ENCODE peak calls at places on chromosome 13, in six cellular contexts. M, S, F, O, E and J are unnamed samples.

GRCh38 chr13:86087241-86087640 is 288.0 kb upstream of the SLITRK6 start:
- DNase-seq in E (no peak), F (no peak), M (no peak), S (no peak), O (no peak), J (no peak)

GRCh38 chr13:40530961-40531360 is 135.5 kb downstream of the FOXO1 start:
- DNase-seq in O (no peak), F (no peak), M (no peak), S (no peak), E (no peak), J (no peak)

GRCh38 chr13:95304446-95304845 is 3.2 kb upstream of the ABCC4 start:
- DNase-seq in S (no peak), F (no peak), E (no peak), O (no peak), M (no peak), J (no peak)

GRCh38 chr13:24511019-24511823 is 1.4 kb downstream of the PARP4 start:
- DNase-seq in O (peak; percentile 55), S (peak; percentile 91), M (no peak), F (no peak), E (peak; percentile 38), J (peak; percentile 97)

GRCh38 chr13:108266316-108266936 is 3.1 kb upstream of the TNFSF13B start:
- DNase-seq in M (no peak), S (no peak), O (no peak), F (no peak), E (no peak), J (no peak)

GRCh38 chr13:66994097-66994496 is 236.0 kb downstream of the PCDH9 start:
- DNase-seq in M (peak; percentile 65), S (peak; percentile 52), E (peak; percentile 85), F (peak; percentile 51), O (no peak), J (peak; percentile 76)

GRCh38 chr13:38265135-38265497 is 84.5 kb upstream of the UFM1 start:
- DNase-seq in F (no peak), M (no peak), O (no peak), S (no peak), E (no peak), J (no peak)

GRCh38 chr13:112446347-112446861 is 70.2 kb downstream of the SPACA7 start:
- DNase-seq in O (no peak), M (no peak), F (no peak), E (peak; percentile 18), S (no peak), J (no peak)

GRCh38 chr13:31162151-31163008 is 676 bp upstream of the HSPH1 start:
- DNase-seq in O (peak; percentile 95), E (peak; percentile 98), F (peak; percentile 84), M (peak; percentile 95), S (peak; percentile 99), J (peak; percentile 99)

GRCh38 chr13:90757127-90757680 is 590.3 kb upstream of the MIR17HG start:
- DNase-seq in E (no peak), O (no peak), S (no peak), M (no peak), F (no peak), J (no peak)

GRCh38 chr13:33910267-33910666 is 92.3 kb downstream of the RFC3 start:
- DNase-seq in M (no peak), O (no peak), S (no peak), E (no peak), F (no peak), J (no peak)

GRCh38 chr13:99658266-99658991 is 157.2 kb downstream of the TM9SF2 start:
- DNase-seq in M (peak; percentile 65), S (peak; percentile 25), O (no peak), E (peak; percentile 81), F (no peak), J (peak; percentile 58)

DNA sequence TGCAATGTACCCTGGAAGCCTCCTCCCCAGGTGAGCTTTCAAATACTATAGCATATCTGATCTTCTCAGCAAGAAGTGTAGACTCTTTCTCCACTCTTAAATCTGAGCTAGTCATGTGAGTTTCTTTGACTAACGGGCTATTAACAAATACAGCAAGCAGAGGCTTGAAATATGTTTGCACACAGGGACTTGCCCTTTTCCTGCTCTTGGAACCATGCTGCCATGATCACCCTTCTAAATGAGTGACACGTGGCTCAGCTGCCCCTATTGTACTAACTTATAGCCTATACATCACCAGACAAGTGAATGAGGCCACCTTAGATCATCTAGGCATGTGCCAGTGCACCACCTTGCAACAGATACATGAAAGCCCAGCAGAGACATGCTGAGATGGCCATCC is 13.3 kb upstream of the SUCLA2 start:
- DNase-seq in M (no peak), F (no peak), O (no peak), S (no peak), E (no peak), J (no peak)
- H3K14ac ChIP-seq in M (no peak overlapping the region), F (no peak overlapping the region), O (no peak overlapping the region), S (no peak overlapping the region), E (no peak overlapping the region), J (no peak overlapping the region)

DNA sequence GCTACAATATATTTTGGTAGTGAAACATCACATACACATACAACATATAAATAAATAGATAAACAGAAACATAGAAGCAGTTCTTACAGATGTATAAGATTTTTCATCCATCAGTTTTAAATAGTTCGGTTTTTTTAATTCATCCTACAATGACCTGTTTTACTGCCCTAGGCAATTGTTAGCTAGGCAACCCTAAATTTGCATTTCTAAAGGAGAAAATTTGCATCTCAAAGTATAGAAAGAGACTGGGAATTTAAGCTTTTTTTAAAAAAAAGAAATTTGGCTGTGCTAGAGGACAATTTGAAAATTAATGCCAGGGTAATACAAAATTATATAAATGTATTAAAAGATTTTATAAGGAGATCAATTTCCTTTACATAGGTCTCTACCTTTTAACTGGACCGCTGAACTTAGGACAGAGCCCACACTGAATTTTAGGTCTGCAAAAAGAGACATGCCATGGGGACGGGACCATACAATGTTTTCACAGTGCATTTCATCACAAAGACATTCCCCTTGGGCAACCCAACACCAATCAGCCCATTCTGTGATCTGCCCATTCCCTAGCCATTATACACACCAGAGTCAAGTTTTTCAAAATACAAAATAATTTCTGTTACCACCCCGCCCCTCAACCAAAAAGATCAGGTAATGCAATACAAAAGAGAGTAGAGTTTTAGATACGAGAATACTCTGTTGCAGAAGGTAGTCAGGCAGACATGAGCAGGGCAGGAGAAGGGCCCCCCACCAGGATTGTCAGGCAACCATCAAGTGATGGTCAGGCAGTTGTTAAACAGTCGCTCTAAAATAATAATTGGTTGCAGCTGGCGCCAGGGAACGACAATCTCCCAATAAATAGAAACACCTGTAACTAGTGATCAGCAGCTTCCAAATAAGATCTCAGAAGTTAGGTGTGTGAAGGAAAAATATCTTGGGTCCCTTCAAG is 299.8 kb upstream of the SGCG start:
- DNase-seq in E (peak; percentile 57), F (no peak), O (no peak), M (no peak), S (no peak), J (no peak)
- H3K4ac ChIP-seq in E (peak overlapping the region; percentile 75), F (peak overlapping the region; percentile 69), O (no peak overlapping the region), M (no peak overlapping the region), S (no peak overlapping the region), J (no peak overlapping the region)

DNA sequence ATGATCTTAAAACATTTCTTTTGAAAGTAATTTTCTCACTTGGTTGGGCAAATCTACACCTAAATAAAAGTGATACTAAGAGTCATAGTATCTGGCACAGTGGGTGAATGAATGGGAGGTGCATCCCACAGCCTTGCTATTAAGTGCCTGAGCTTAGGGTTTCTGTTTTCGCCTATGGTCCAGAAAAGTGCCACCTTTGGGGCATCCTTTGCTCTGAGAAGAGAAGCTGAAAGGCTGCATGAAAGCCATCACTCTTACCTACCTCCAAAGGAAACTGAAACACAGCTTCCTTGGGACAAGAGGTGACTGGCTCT is 55.6 kb upstream of the AKAP11 start:
- DNase-seq in O (no peak), M (no peak), E (no peak), S (no peak), F (no peak), J (no peak)
- H4K91ac ChIP-seq in O (no peak overlapping the region), M (no peak overlapping the region), E (no peak overlapping the region), S (no peak overlapping the region), F (no peak overlapping the region), J (no peak overlapping the region)

GRCh38 chr13:58879114-58879513 is 1247.6 kb downstream of the PCDH17 start:
- DNase-seq in O (no peak), E (no peak), F (no peak), M (no peak), S (no peak), J (no peak)
- H3K14ac ChIP-seq in O (no peak overlapping the region), E (no peak overlapping the region), F (no peak overlapping the region), M (no peak overlapping the region), S (no peak overlapping the region), J (no peak overlapping the region)

DNA sequence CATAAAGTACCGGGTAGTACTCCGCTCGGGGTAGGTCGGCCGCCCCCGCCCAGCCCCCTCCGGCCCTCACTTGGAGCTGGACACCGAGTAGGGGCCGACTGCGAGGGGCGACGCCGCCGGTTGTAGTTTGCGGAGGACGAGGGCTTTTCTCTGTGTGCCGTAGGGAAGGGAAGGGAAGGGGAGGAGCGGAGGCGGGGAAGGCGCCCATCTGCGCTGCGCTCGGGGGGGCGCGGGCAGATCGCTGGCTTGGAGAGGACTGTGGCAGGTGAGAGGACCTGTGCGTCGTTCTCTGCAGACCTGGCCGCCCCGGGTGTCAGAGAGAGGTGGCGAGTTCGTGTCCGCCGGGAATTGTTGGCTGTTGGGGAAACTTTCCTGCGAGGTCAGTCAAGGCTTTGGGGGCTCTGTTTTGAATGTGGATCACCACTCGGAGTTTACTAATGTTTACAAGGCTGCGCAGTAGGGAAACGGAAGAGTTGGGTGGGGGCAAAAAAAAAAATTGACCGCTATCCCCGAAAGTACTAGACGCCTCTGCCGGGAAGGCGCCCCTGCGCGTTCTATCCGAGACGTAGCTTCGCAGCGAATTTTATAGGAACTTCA is 1.4 kb downstream of the ING1 start:
- DNase-seq in F (no peak), S (peak; percentile 25), M (peak; percentile 35), E (peak; percentile 63), O (peak; percentile 73), J (no peak)
- H3K4ac ChIP-seq in F (no peak overlapping the region), S (peak overlapping the region; percentile 79), M (no peak overlapping the region), E (no peak overlapping the region), O (peak overlapping the region; percentile 86), J (no peak overlapping the region)

DNA sequence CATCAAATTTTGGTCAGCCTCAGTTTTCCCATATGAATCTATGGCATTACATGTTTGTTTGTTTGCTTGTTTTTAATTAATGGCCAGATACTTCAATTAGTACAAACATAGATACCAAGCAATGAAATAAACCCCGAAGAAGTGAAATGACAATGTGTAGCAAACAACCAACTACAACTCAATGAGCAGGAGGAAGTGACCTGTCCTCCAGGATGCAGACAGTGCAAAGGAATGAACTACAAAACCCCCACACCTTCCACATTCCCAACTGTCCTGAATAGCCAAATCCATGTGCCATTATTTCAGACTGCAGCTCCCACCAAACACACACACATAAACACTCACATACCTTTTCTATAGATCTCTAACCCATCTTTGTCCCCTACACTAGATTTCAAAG is 45.0 kb upstream of the FAM124A start:
- DNase-seq in F (no peak), S (no peak), O (no peak), E (no peak), M (no peak), J (no peak)
- H4K91ac ChIP-seq in F (no peak overlapping the region), S (no peak overlapping the region), O (no peak overlapping the region), E (no peak overlapping the region), M (no peak overlapping the region), J (no peak overlapping the region)

DNA sequence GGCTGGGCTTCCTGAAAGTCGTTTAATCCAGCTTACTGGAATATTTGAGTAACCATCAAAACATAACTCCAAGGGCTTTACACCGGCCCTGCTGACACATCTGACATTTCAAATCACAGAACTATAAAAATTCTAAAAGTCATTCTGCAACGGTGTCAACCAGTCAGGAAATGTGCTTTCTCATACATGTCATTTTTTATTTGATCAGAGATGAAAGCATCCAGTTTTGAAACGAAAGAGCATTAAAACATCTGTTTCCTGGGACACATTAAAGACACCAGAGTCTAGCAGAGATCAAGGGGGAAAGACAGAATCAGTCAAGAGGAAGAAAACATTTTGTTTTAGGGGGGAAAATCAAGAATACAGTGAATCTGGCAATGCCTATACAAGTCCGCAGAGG is 177.8 kb upstream of the IRS2 start:
- DNase-seq in M (no peak), S (no peak), O (no peak), F (no peak), E (no peak), J (no peak)
- H3K14ac ChIP-seq in M (no peak overlapping the region), S (no peak overlapping the region), O (peak overlapping the region; percentile 28), F (no peak overlapping the region), E (no peak overlapping the region), J (no peak overlapping the region)

GRCh38 chr13:65585346-65585745 is 1644.8 kb downstream of the PCDH9 start:
- DNase-seq in E (peak; percentile 42), S (no peak), F (no peak), O (no peak), M (no peak), J (no peak)
- H3K4ac ChIP-seq in E (no peak overlapping the region), S (no peak overlapping the region), F (no peak overlapping the region), O (no peak overlapping the region), M (no peak overlapping the region), J (no peak overlapping the region)